ENCODE peak calls at places on chromosome 22, in six cellular contexts. One of them, this sample, is unnamed. For H3K36me3, the result is how much of the 10 kb centered on the place peaks cover.

GRCh38 chr22:46043339-46043738 is 66.4 kb upstream of the WNT7B start:
- DNase-seq in mesenchymal stem cell: no peak
- DNase-seq in IMR-90: no peak
- DNase-seq in trophoblast cell: no peak
- DNase-seq in H1: no peak
- DNase-seq in mesendoderm: no peak
- DNase-seq in this sample: no peak

GRCh38 chr22:29106839-29107238 is 34.0 kb downstream of the KREMEN1 start:
- DNase-seq in mesendoderm: no peak
- DNase-seq in trophoblast cell: no peak
- DNase-seq in H1: no peak
- DNase-seq in mesenchymal stem cell: no peak
- DNase-seq in IMR-90: no peak
- DNase-seq in this sample: no peak

GRCh38 chr22:40247976-40248375 is 70.3 kb downstream of the TNRC6B start:
- DNase-seq in mesenchymal stem cell: no peak
- DNase-seq in H1: no peak
- DNase-seq in mesendoderm: no peak
- DNase-seq in IMR-90: no peak
- DNase-seq in trophoblast cell: no peak
- DNase-seq in this sample: no peak

GRCh38 chr22:45602824-45603301 is 68.8 kb upstream of the ATXN10 start:
- DNase-seq in mesenchymal stem cell: peak
- DNase-seq in mesendoderm: peak
- DNase-seq in H1: peak
- DNase-seq in IMR-90: no peak
- DNase-seq in trophoblast cell: peak
- DNase-seq in this sample: peak

GRCh38 chr22:28791841-28792490 is 8.4 kb downstream of the XBP1 start:
- DNase-seq in H1: no peak
- DNase-seq in mesendoderm: no peak
- DNase-seq in trophoblast cell: no peak
- DNase-seq in mesenchymal stem cell: no peak
- DNase-seq in IMR-90: peak
- DNase-seq in this sample: no peak

GRCh38 chr22:32589007-32589406 is 114.4 kb downstream of the FBXO7 start:
- DNase-seq in H1: no peak
- DNase-seq in mesenchymal stem cell: peak
- DNase-seq in trophoblast cell: no peak
- DNase-seq in IMR-90: peak
- DNase-seq in mesendoderm: no peak
- DNase-seq in this sample: no peak

GRCh38 chr22:26615830-26616435 is 1.9 kb downstream of the CRYBB1 start:
- DNase-seq in IMR-90: no peak
- DNase-seq in H1: no peak
- DNase-seq in mesenchymal stem cell: no peak
- DNase-seq in trophoblast cell: no peak
- DNase-seq in mesendoderm: no peak
- DNase-seq in this sample: no peak

GRCh38 chr22:21991774-21992173 is 9.2 kb upstream of the TOP3B start:
- DNase-seq in mesendoderm: no peak
- DNase-seq in H1: no peak
- DNase-seq in mesenchymal stem cell: no peak
- DNase-seq in IMR-90: no peak
- DNase-seq in trophoblast cell: no peak
- DNase-seq in this sample: no peak

GRCh38 chr22:38236786-38237185 is 35.0 kb downstream of the MAFF start:
- DNase-seq in mesendoderm: no peak
- DNase-seq in mesenchymal stem cell: no peak
- DNase-seq in IMR-90: no peak
- DNase-seq in H1: no peak
- DNase-seq in trophoblast cell: peak
- DNase-seq in this sample: no peak

GRCh38 chr22:19143967-19144400 is 467 bp downstream of the ESS2 start:
- DNase-seq in mesendoderm: no peak
- DNase-seq in H1: no peak
- DNase-seq in mesenchymal stem cell: peak
- DNase-seq in IMR-90: peak
- DNase-seq in trophoblast cell: peak
- DNase-seq in this sample: no peak

GRCh38 chr22:49633010-49633324 is 194.7 kb downstream of the BRD1 start:
- DNase-seq in mesendoderm: no peak
- DNase-seq in H1: no peak
- DNase-seq in trophoblast cell: no peak
- DNase-seq in mesenchymal stem cell: no peak
- DNase-seq in IMR-90: no peak
- DNase-seq in this sample: no peak

GRCh38 chr22:41557401-41558240 is 3.2 kb upstream of the CSDC2 start:
- DNase-seq in IMR-90: peak
- DNase-seq in H1: peak
- DNase-seq in mesenchymal stem cell: peak
- DNase-seq in mesendoderm: no peak
- DNase-seq in trophoblast cell: no peak
- DNase-seq in this sample: no peak

GRCh38 chr22:26893034-26893710 is 235.8 kb downstream of the MIAT start:
- DNase-seq in IMR-90: no peak
- DNase-seq in mesenchymal stem cell: peak
- DNase-seq in mesendoderm: peak
- DNase-seq in trophoblast cell: no peak
- DNase-seq in H1: peak
- DNase-seq in this sample: no peak

DNA sequence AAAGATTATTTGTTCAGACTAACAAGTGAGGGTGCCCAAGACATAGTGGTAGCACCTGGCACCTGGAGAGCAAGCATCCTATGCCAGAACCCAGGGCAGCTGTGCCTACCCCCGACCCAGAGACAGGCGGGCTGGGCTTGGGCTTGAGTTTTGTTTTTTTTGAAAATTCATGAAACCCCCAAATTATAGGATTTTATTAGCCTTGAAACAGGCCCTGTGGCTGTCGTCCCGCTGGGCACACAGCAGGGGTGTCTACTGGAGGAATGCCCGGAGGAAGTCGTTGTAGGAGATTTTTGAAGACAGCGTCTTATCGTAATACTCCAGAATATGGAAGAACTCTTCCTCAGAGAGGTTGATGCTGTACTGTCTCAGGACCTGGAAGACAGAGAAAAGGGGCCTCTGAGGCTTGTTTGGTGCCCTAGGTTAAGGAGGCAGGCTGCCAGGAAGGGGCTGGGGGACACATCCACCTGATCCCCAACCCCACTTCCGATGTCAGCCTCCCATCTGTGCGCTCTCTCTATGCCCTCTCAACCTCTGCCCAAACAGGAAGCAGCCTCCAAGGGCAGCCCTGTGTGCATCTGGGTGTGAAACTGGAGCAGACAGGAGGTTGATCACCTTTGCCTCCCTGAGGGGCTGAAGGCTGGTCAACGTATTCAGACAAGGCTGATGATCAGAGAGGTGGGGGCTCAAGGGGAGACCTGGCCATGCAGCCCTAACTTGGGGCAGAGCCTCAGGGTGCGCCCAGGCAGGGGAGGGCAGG is 117.0 kb downstream of the MPPED1 start:
- DNase-seq in mesenchymal stem cell: no peak
- DNase-seq in IMR-90: no peak
- DNase-seq in H1: no peak
- DNase-seq in mesendoderm: no peak
- DNase-seq in trophoblast cell: no peak
- DNase-seq in this sample: no peak
- H3K18ac ChIP-seq in mesenchymal stem cell: no peak
- H3K18ac ChIP-seq in IMR-90: no peak
- H3K18ac ChIP-seq in H1: no peak
- H3K18ac ChIP-seq in mesendoderm: no peak
- H3K18ac ChIP-seq in trophoblast cell: no peak
- H3K18ac ChIP-seq in this sample: peak

GRCh38 chr22:17882727-17883126 is 108.5 kb upstream of the BID start:
- DNase-seq in trophoblast cell: no peak
- DNase-seq in mesendoderm: no peak
- DNase-seq in IMR-90: no peak
- DNase-seq in mesenchymal stem cell: no peak
- DNase-seq in H1: no peak
- DNase-seq in this sample: no peak

GRCh38 chr22:17883356-17883755 is 109.1 kb upstream of the BID start:
- DNase-seq in mesenchymal stem cell: no peak
- DNase-seq in mesendoderm: no peak
- DNase-seq in H1: no peak
- DNase-seq in trophoblast cell: no peak
- DNase-seq in IMR-90: no peak
- DNase-seq in this sample: no peak

GRCh38 chr22:17882162-17882561 is 107.9 kb upstream of the BID start:
- DNase-seq in H1: no peak
- DNase-seq in mesenchymal stem cell: no peak
- DNase-seq in trophoblast cell: no peak
- DNase-seq in mesendoderm: no peak
- DNase-seq in IMR-90: no peak
- DNase-seq in this sample: no peak

GRCh38 chr22:17884951-17885350 is 110.7 kb upstream of the BID start:
- DNase-seq in H1: no peak
- DNase-seq in IMR-90: peak
- DNase-seq in trophoblast cell: no peak
- DNase-seq in mesendoderm: no peak
- DNase-seq in mesenchymal stem cell: no peak
- DNase-seq in this sample: no peak

DNA sequence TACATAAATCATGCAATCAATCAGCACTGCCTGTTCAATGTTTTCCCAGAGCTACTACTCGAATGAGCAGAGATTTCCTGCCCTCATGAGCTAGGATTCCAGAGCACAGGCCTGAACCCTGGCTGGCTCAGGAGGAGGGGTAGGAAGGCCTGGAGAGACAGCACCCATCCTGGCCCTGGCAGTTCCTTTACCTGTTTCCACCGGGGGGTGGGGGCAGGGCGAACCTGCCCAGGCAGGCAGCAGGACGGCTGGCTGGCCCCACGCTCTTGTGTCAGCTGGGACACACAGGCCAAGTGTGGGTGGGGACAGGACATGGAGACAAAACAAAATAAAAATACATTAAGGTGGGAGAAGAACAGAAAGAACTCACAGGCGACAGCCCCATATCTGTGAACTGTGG is 109.8 kb upstream of the BID start:
- DNase-seq in trophoblast cell: no peak
- DNase-seq in mesendoderm: no peak
- DNase-seq in mesenchymal stem cell: no peak
- DNase-seq in H1: no peak
- DNase-seq in IMR-90: no peak
- DNase-seq in this sample: no peak
- H3K36me3 ChIP-seq in trophoblast cell: under half
- H3K36me3 ChIP-seq in mesendoderm: under half
- H3K36me3 ChIP-seq in mesenchymal stem cell: half or more
- H3K36me3 ChIP-seq in H1: under half
- H3K36me3 ChIP-seq in IMR-90: under half
- H3K36me3 ChIP-seq in this sample: under half

GRCh38 chr22:36332623-36333331 is 55.0 kb downstream of the MYH9 start:
- DNase-seq in trophoblast cell: peak
- DNase-seq in IMR-90: peak
- DNase-seq in mesenchymal stem cell: peak
- DNase-seq in mesendoderm: peak
- DNase-seq in H1: no peak
- DNase-seq in this sample: no peak

GRCh38 chr22:36330655-36331305 is 57.0 kb downstream of the MYH9 start:
- DNase-seq in IMR-90: peak
- DNase-seq in mesendoderm: peak
- DNase-seq in H1: no peak
- DNase-seq in mesenchymal stem cell: peak
- DNase-seq in trophoblast cell: peak
- DNase-seq in this sample: no peak

GRCh38 chr22:36333632-36334031 is 54.1 kb downstream of the MYH9 start:
- DNase-seq in IMR-90: no peak
- DNase-seq in mesenchymal stem cell: no peak
- DNase-seq in mesendoderm: no peak
- DNase-seq in H1: no peak
- DNase-seq in trophoblast cell: peak
- DNase-seq in this sample: no peak

GRCh38 chr22:36331306-36331911 is 56.4 kb downstream of the MYH9 start:
- DNase-seq in mesenchymal stem cell: peak
- DNase-seq in H1: no peak
- DNase-seq in mesendoderm: peak
- DNase-seq in IMR-90: peak
- DNase-seq in trophoblast cell: peak
- DNase-seq in this sample: no peak

DNA sequence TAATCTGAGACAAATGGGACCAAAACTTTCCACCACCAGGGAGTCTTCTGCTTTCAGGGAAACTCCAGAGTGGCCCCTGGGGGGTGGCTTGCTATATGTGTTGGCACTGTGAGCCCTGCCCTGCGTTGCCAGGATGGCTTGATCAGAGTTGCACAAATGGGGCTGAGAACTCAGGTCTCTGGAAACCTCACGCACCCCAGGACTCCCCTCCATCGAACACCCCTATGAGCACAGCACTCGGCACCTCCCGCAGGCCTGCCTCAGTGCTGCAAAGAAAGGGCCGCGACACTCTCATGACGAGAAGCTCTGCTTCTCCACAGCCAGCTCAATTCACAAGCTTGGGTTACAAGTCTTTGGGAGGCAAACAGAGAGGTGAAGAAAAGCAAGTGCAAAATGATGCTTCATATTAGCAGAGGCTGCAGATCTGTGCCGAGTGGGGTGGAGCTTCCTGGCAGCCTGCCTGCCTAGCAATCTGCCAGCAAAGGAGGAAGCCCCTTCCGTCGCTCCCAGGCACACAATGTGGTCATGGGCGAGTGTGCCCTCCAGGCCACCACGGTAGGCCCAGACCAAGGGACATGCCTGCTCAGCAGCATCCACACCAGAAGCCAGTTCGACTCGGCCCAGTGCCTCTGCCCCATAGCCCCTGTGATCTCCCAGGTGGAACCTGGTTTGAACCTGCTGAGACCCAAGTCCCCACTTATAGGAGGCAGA is 55.7 kb downstream of the MYH9 start:
- DNase-seq in trophoblast cell: peak
- DNase-seq in mesendoderm: peak
- DNase-seq in H1: no peak
- DNase-seq in mesenchymal stem cell: peak
- DNase-seq in IMR-90: peak
- DNase-seq in this sample: no peak
- H2BK5ac ChIP-seq in trophoblast cell: peak
- H2BK5ac ChIP-seq in mesendoderm: peak
- H2BK5ac ChIP-seq in H1: peak
- H2BK5ac ChIP-seq in mesenchymal stem cell: peak
- H2BK5ac ChIP-seq in IMR-90: peak
- H2BK5ac ChIP-seq in this sample: no peak

DNA sequence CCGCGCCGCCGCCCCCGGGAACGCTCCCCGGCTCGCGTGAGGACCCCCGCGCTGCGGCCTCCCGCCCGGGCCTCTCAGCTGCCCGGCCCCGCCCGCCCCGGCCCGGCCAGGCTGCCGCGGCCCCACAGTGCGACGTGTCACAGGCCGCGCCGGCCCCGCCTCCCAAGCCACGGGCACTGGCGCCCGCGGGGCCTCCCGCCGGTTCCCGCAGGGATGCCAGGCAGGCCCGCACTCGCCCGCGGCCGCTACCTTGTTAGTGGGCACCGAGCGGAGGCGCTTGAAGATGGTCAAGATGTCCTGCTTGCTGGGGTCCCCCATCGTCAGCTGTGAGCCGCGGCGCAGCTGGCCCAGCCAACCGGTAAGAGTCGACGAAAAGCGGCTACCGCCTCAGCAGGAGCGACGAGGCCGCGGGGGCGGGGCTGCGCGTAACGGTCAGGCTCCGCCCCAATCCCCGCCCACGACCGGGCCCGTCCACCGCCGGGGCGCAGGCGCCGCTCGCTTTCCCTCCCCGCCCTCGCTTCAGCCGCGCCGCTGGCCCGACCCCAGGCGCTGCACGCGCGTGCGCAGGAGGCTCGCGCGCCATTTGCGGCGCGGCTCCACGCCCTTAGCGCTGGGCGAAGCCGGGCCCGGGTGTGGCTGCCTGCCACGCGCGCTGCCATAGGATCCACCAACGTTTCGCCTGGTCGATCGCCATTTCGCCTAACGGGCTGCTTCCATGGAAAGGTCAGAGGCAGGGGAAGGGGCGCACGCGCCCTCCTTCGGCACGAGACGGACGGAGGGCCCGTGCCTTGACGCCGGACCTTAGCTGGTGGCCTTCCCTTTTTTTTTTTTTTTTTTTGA is at the start of gene ARFGAP3:
- DNase-seq in H1: peak
- DNase-seq in mesenchymal stem cell: peak
- DNase-seq in IMR-90: peak
- DNase-seq in trophoblast cell: peak
- DNase-seq in mesendoderm: peak
- DNase-seq in this sample: peak
- H3K18ac ChIP-seq in H1: peak
- H3K18ac ChIP-seq in mesenchymal stem cell: peak
- H3K18ac ChIP-seq in IMR-90: peak
- H3K18ac ChIP-seq in trophoblast cell: peak
- H3K18ac ChIP-seq in mesendoderm: peak
- H3K18ac ChIP-seq in this sample: peak

This sample was measured in neuronal stem cell.